ENCODE peak calls at places on chromosomes 16 and 17, in five cellular contexts. Y, I, W, B and X are unnamed samples.

GRCh38 chr17:36931697-36932382 is 5.4 kb upstream of the LHX1 start:
- DNase-seq in Y (no peak), I (no peak), W (no peak), B (no peak), X (no peak)

GRCh38 chr17:72890711-72891110 is 201.8 kb downstream of the SLC39A11 start:
- DNase-seq in Y (peak; percentile 34), I (no peak), W (no peak), B (no peak), X (no peak)

GRCh38 chr16:64615647-64616280 is 506.1 kb downstream of the CDH11 start:
- DNase-seq in Y (peak; percentile 21), I (no peak), W (no peak), B (no peak), X (no peak)

GRCh38 chr17:55639096-55639495 is 83.6 kb downstream of the TMEM100 start:
- DNase-seq in Y (no peak), I (no peak), W (no peak), B (no peak), X (no peak)

GRCh38 chr16:19860146-19861030 is 24.3 kb downstream of the GPRC5B start:
- DNase-seq in Y (peak; percentile 95), I (no peak), W (no peak), B (no peak), X (no peak)

GRCh38 chr16:26599786-26600107 is 467.0 kb upstream of the C16orf82 start:
- DNase-seq in Y (no peak), I (no peak), W (no peak), B (no peak), X (no peak)

GRCh38 chr17:30095507-30096244 is 20.9 kb upstream of the NSRP1 start:
- DNase-seq in Y (peak; percentile 76), I (no peak), W (peak; percentile 61), B (no peak), X (no peak)

GRCh38 chr17:5931611-5932010 is 138.6 kb upstream of the WSCD1 start:
- DNase-seq in Y (no peak), I (no peak), W (no peak), B (no peak), X (no peak)

GRCh38 chr16:87628940-87629339 is 26.6 kb downstream of the JPH3 start:
- DNase-seq in Y (peak; percentile 4), I (no peak), W (no peak), B (no peak), X (no peak)

GRCh38 chr17:71422968-71423367 is 697.9 kb upstream of the SOX9 start:
- DNase-seq in Y (no peak), I (no peak), W (no peak), B (no peak), X (no peak)

GRCh38 chr16:68490829-68491575 is 42.7 kb upstream of the SMPD3 start:
- DNase-seq in Y (peak; percentile 62), I (no peak), W (peak; percentile 52), B (no peak), X (no peak)

GRCh38 chr17:75394332-75394918 is 11.1 kb downstream of the GRB2 start:
- DNase-seq in Y (no peak), I (no peak), W (no peak), B (no peak), X (no peak)

GRCh38 chr17:46212634-46213435 is 19.6 kb upstream of the KANSL1 start:
- DNase-seq in Y (peak; percentile 70), I (no peak), W (peak; percentile 51), B (peak; percentile 79), X (peak; percentile 77)

GRCh38 chr17:29722411-29723198 is 99.9 kb upstream of the CORO6 start:
- DNase-seq in Y (no peak), I (no peak), W (no peak), B (peak; percentile 65), X (peak; percentile 22)

GRCh38 chr17:39939588-39940419 is 12.3 kb downstream of the LRRC3C start:
- DNase-seq in Y (peak; percentile 94), I (no peak), W (no peak), B (peak; percentile 81), X (no peak)

GRCh38 chr16:89700649-89701424 is 668 bp downstream of the SPATA2L start:
- DNase-seq in Y (no peak), I (peak; percentile 77), W (no peak), B (peak; percentile 43), X (peak; percentile 67)

GRCh38 chr16:71965223-71965622 is 35.0 kb downstream of the PKD1L3 start:
- DNase-seq in Y (no peak), I (no peak), W (no peak), B (no peak), X (no peak)

GRCh38 chr17:75472119-75472518 is 15.7 kb downstream of the TMEM94 start:
- DNase-seq in Y (no peak), I (no peak), W (no peak), B (no peak), X (no peak)

GRCh38 chr17:29042679-29043538 is at the start of gene PIPOX:
- DNase-seq in Y (peak; percentile 14), I (peak; percentile 50), W (no peak), B (no peak), X (no peak)

GRCh38 chr16:62424206-62424605 is 388.0 kb upstream of the CDH8 start:
- DNase-seq in Y (no peak), I (no peak), W (no peak), B (no peak), X (no peak)

DNA sequence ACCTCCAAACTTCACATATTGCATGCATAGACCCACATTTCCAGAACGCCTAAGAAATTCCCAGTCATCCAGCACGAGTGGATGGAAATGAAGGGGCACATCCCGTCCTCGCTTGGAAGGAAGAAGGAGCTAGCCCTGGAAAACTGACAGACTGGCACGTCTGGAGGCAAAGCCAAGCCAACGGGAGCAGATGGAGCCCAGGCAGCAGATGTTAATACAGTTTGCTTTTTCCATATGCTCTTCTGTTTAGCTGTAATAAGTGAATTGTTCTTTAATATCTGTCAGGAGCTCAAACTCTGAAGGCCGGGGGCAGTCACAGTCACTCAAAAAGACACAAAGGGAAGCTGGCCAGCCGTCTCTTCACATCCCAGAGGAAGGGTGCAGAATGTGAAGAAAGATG is 187.7 kb downstream of the XYLT1 start:
- DNase-seq in Y (no peak), I (no peak), W (no peak), B (no peak), X (no peak)
- H3K4me3 ChIP-seq in Y (no peak overlapping the region), I (no peak overlapping the region), W (no peak overlapping the region), B (no peak overlapping the region), X (no peak overlapping the region)

GRCh38 chr16:85905110-85906095 is 6.4 kb downstream of the IRF8 start:
- DNase-seq in Y (no peak), I (no peak), W (no peak), B (no peak), X (no peak)
- H3K27me3 ChIP-seq in Y (peaks cover 34% of the 10 kb centered on the region), I (no peaks in the 10 kb centered on the region), W (peaks cover 5% of the 10 kb centered on the region), B (no peaks in the 10 kb centered on the region), X (no peaks in the 10 kb centered on the region)

GRCh38 chr17:80262291-80262690 is 1.6 kb downstream of the RNF213 start:
- DNase-seq in Y (no peak), I (no peak), W (no peak), B (no peak), X (no peak)
- H3K4me1 ChIP-seq in Y (peaks cover 7% of the 10 kb centered on the region), I (peaks cover 59% of the 10 kb centered on the region), W (peaks cover 49% of the 10 kb centered on the region), B (no peaks in the 10 kb centered on the region), X (peaks cover 16% of the 10 kb centered on the region)

GRCh38 chr16:78416400-78416799 is 316.9 kb downstream of the WWOX start:
- DNase-seq in Y (no peak), I (no peak), W (no peak), B (no peak), X (no peak)
- H3K4me3 ChIP-seq in Y (no peak overlapping the region), I (no peak overlapping the region), W (no peak overlapping the region), B (no peak overlapping the region), X (no peak overlapping the region)